ENCODE peak calls at places on chromosomes 5 and 9, in six cellular contexts. I is adrenal gland; O is heart left ventricle; M is psoas muscle; X is non-pigmented ciliary epithelial cell; S is activated naive CD8-positive, alpha-beta T cell treated with anti-CD3 and anti-CD28 coated beads, Interleukin-2, amount 50 U/mL, for 24 hours. C is an unnamed sample.

GRCh38 chr9:97802276-97802675 is 50.8 kb upstream of the FOXE1 start:
- DNase-seq in S (no peak), O (no peak), M (no peak), X (no peak), I (no peak), C (peak)

GRCh38 chr5:150186137-150186536 is 3.7 kb upstream of the SLC6A7 start:
- DNase-seq in I (no peak), S (no peak), O (no peak), M (no peak), X (no peak), C (no peak)

GRCh38 chr5:148639081-148639480 is 15.2 kb downstream of the HTR4 start:
- DNase-seq in I (no peak), S (no peak), X (no peak), M (no peak), O (no peak), C (no peak)

GRCh38 chr9:13576101-13576500 is 296.6 kb upstream of the MPDZ start:
- DNase-seq in I (no peak), O (no peak), X (no peak), S (no peak), M (no peak), C (no peak)

GRCh38 chr9:127277099-127277498 is 12.5 kb downstream of the GARNL3 start:
- DNase-seq in X (no peak), I (no peak), M (no peak), S (no peak), O (no peak), C (no peak)

GRCh38 chr5:124001216-124001615 is 489.2 kb downstream of the CSNK1G3 start:
- DNase-seq in M (no peak), I (no peak), O (no peak), S (no peak), X (no peak), C (no peak)

GRCh38 chr5:86232246-86232645 is 385.5 kb upstream of the COX7C start:
- DNase-seq in O (peak), S (no peak), X (no peak), M (no peak), I (no peak), C (no peak)

GRCh38 chr5:135887447-135887864 is 8.2 kb downstream of the IL9 start:
- DNase-seq in S (peak), I (peak), X (peak), O (peak), M (peak), C (no peak)

GRCh38 chr9:33120620-33121019 is 44.1 kb upstream of the SMU1 start:
- DNase-seq in S (no peak), X (no peak), I (no peak), M (no peak), O (no peak), C (no peak)

GRCh38 chr9:98575379-98576346 is 133.1 kb downstream of the GABBR2 start:
- DNase-seq in S (peak), X (peak), O (no peak), M (no peak), I (no peak), C (peak)

C was measured in epithelial cell of proximal tubule.